ENCODE peak calls at places on chromosomes 3 and 15, in six cellular contexts. One of them, this sample, is unnamed.

GRCh38 chr3:189727898-189728297 is 96.7 kb downstream of the TP63 start:
- DNase-seq in activated B cell treated with CpG ODN at 0.5 μM for 24 hours: no peak
- DNase-seq in stomach: no peak
- DNase-seq in cardiac fibroblast: peak; percentile 73
- DNase-seq in upper lobe of right lung: no peak
- DNase-seq in hepatocyte: no peak
- DNase-seq in this sample: no peak

GRCh38 chr3:140955645-140956044 is 14.0 kb downstream of the SLC25A36 start:
- DNase-seq in hepatocyte: no peak
- DNase-seq in stomach: no peak
- DNase-seq in cardiac fibroblast: no peak
- DNase-seq in upper lobe of right lung: no peak
- DNase-seq in activated B cell treated with CpG ODN at 0.5 μM for 24 hours: no peak
- DNase-seq in this sample: no peak

GRCh38 chr3:175940243-175940642 is 1081.1 kb downstream of the NAALADL2 start:
- DNase-seq in upper lobe of right lung: no peak
- DNase-seq in stomach: no peak
- DNase-seq in hepatocyte: no peak
- DNase-seq in cardiac fibroblast: no peak
- DNase-seq in activated B cell treated with CpG ODN at 0.5 μM for 24 hours: no peak
- DNase-seq in this sample: no peak

GRCh38 chr3:14282706-14283075 is 104.1 kb downstream of the LSM3 start:
- DNase-seq in activated B cell treated with CpG ODN at 0.5 μM for 24 hours: no peak
- DNase-seq in upper lobe of right lung: no peak
- DNase-seq in stomach: no peak
- DNase-seq in cardiac fibroblast: no peak
- DNase-seq in hepatocyte: no peak
- DNase-seq in this sample: no peak

GRCh38 chr15:90470453-90470852 is 59.3 kb upstream of the CRTC3 start:
- DNase-seq in activated B cell treated with CpG ODN at 0.5 μM for 24 hours: no peak
- DNase-seq in stomach: no peak
- DNase-seq in cardiac fibroblast: no peak
- DNase-seq in upper lobe of right lung: no peak
- DNase-seq in hepatocyte: no peak
- DNase-seq in this sample: no peak

GRCh38 chr3:158160958-158161357 is 51.1 kb downstream of the RSRC1 start:
- DNase-seq in cardiac fibroblast: peak; percentile 45
- DNase-seq in hepatocyte: peak; percentile 7
- DNase-seq in upper lobe of right lung: no peak
- DNase-seq in stomach: no peak
- DNase-seq in activated B cell treated with CpG ODN at 0.5 μM for 24 hours: no peak
- DNase-seq in this sample: no peak

GRCh38 chr15:80309769-80310384 is 57.9 kb upstream of the CTXND1 start:
- DNase-seq in activated B cell treated with CpG ODN at 0.5 μM for 24 hours: no peak
- DNase-seq in cardiac fibroblast: peak; percentile 57
- DNase-seq in stomach: no peak
- DNase-seq in upper lobe of right lung: no peak
- DNase-seq in hepatocyte: peak; percentile 61
- DNase-seq in this sample: no peak

GRCh38 chr15:77507911-77508310 is 87.2 kb downstream of the HMG20A start:
- DNase-seq in cardiac fibroblast: peak; percentile 83
- DNase-seq in activated B cell treated with CpG ODN at 0.5 μM for 24 hours: no peak
- DNase-seq in upper lobe of right lung: no peak
- DNase-seq in stomach: peak; percentile 57
- DNase-seq in hepatocyte: no peak
- DNase-seq in this sample: no peak

GRCh38 chr15:80789296-80789695 is 10.1 kb downstream of the CEMIP start:
- DNase-seq in stomach: no peak
- DNase-seq in upper lobe of right lung: no peak
- DNase-seq in cardiac fibroblast: peak; percentile 47
- DNase-seq in activated B cell treated with CpG ODN at 0.5 μM for 24 hours: no peak
- DNase-seq in hepatocyte: no peak
- DNase-seq in this sample: no peak

GRCh38 chr15:47715856-47716445 is 1.4 kb upstream of the SEMA6D start:
- DNase-seq in activated B cell treated with CpG ODN at 0.5 μM for 24 hours: no peak
- DNase-seq in stomach: no peak
- DNase-seq in upper lobe of right lung: no peak
- DNase-seq in cardiac fibroblast: peak; percentile 70
- DNase-seq in hepatocyte: no peak
- DNase-seq in this sample: no peak

GRCh38 chr3:73707772-73708171 is 83.0 kb upstream of the PDZRN3 start:
- DNase-seq in cardiac fibroblast: peak; percentile 49
- DNase-seq in stomach: no peak
- DNase-seq in activated B cell treated with CpG ODN at 0.5 μM for 24 hours: no peak
- DNase-seq in upper lobe of right lung: no peak
- DNase-seq in hepatocyte: no peak
- DNase-seq in this sample: no peak

DNA sequence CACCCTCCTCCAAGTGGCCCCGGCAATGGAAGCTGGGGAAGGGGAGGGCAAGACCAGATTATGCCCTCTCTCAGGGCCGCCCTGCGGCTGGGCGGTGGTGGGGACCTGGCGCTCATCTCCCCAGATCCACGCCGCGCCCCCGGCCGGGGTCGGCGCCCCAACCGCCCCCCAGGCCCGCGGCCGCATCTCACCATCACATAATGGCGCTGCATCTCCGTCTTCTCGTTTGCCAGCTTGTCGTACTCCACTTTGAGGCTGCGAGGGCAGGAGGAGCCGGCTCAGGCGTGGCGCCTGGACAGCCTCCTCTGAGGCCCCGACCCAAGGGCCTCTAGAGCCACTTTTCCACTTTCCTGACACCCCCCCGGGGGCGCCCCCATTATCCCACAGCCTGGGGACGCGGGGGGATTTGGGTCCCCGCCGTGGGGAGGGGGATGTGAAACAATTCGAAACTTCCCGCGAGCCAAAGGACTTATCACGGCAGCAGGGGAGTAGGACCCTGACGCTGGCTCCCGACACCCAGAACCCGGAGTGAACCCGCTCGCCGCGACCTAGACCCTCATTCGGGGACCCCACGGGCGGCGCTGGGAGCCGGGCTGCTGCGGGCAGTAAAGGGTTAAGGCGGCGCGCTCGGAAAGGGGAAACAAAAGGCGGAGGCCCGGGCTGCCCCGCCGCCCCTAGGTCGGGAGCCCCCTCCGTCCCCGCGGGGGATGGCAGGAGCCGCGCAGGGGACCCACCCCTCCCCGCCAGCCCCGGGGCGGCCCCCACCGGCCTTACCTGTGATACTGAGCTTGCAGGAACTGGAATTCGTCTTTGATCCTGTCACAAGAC is 2.1 kb downstream of the TLE3 start:
- DNase-seq in hepatocyte: peak; percentile 74
- DNase-seq in upper lobe of right lung: peak; percentile 77
- DNase-seq in cardiac fibroblast: no peak
- DNase-seq in activated B cell treated with CpG ODN at 0.5 μM for 24 hours: peak; percentile 71
- DNase-seq in stomach: peak; percentile 47
- DNase-seq in this sample: no peak
- TF ChIP-seq CTCF in hepatocyte: no peak
- TF ChIP-seq CTCF in upper lobe of right lung: no peak
- TF ChIP-seq CTCF in cardiac fibroblast: no peak
- TF ChIP-seq CTCF in activated B cell treated with CpG ODN at 0.5 μM for 24 hours: no peak
- TF ChIP-seq CTCF in stomach: no peak
- TF ChIP-seq CTCF in this sample: no peak

GRCh38 chr3:59256233-59256632 is 206.4 kb upstream of the CFAP20DC start:
- DNase-seq in hepatocyte: no peak
- DNase-seq in activated B cell treated with CpG ODN at 0.5 μM for 24 hours: no peak
- DNase-seq in cardiac fibroblast: no peak
- DNase-seq in stomach: no peak
- DNase-seq in upper lobe of right lung: no peak
- DNase-seq in this sample: no peak

GRCh38 chr3:59257506-59257905 is 207.7 kb upstream of the CFAP20DC start:
- DNase-seq in upper lobe of right lung: no peak
- DNase-seq in activated B cell treated with CpG ODN at 0.5 μM for 24 hours: no peak
- DNase-seq in hepatocyte: no peak
- DNase-seq in cardiac fibroblast: no peak
- DNase-seq in stomach: no peak
- DNase-seq in this sample: no peak

GRCh38 chr3:59262076-59262498 is 212.3 kb upstream of the CFAP20DC start:
- DNase-seq in stomach: no peak
- DNase-seq in hepatocyte: no peak
- DNase-seq in upper lobe of right lung: no peak
- DNase-seq in cardiac fibroblast: no peak
- DNase-seq in activated B cell treated with CpG ODN at 0.5 μM for 24 hours: no peak
- DNase-seq in this sample: no peak

GRCh38 chr3:59261009-59261408 is 211.2 kb upstream of the CFAP20DC start:
- DNase-seq in hepatocyte: no peak
- DNase-seq in activated B cell treated with CpG ODN at 0.5 μM for 24 hours: no peak
- DNase-seq in stomach: no peak
- DNase-seq in cardiac fibroblast: no peak
- DNase-seq in upper lobe of right lung: no peak
- DNase-seq in this sample: no peak

GRCh38 chr3:59258591-59258990 is 208.8 kb upstream of the CFAP20DC start:
- DNase-seq in hepatocyte: no peak
- DNase-seq in stomach: no peak
- DNase-seq in cardiac fibroblast: no peak
- DNase-seq in activated B cell treated with CpG ODN at 0.5 μM for 24 hours: no peak
- DNase-seq in upper lobe of right lung: no peak
- DNase-seq in this sample: no peak
- TF ChIP-seq CTCF in hepatocyte: no peak
- TF ChIP-seq CTCF in stomach: no peak
- TF ChIP-seq CTCF in cardiac fibroblast: no peak
- TF ChIP-seq CTCF in activated B cell treated with CpG ODN at 0.5 μM for 24 hours: no peak
- TF ChIP-seq CTCF in upper lobe of right lung: no peak
- TF ChIP-seq CTCF in this sample: no peak

DNA sequence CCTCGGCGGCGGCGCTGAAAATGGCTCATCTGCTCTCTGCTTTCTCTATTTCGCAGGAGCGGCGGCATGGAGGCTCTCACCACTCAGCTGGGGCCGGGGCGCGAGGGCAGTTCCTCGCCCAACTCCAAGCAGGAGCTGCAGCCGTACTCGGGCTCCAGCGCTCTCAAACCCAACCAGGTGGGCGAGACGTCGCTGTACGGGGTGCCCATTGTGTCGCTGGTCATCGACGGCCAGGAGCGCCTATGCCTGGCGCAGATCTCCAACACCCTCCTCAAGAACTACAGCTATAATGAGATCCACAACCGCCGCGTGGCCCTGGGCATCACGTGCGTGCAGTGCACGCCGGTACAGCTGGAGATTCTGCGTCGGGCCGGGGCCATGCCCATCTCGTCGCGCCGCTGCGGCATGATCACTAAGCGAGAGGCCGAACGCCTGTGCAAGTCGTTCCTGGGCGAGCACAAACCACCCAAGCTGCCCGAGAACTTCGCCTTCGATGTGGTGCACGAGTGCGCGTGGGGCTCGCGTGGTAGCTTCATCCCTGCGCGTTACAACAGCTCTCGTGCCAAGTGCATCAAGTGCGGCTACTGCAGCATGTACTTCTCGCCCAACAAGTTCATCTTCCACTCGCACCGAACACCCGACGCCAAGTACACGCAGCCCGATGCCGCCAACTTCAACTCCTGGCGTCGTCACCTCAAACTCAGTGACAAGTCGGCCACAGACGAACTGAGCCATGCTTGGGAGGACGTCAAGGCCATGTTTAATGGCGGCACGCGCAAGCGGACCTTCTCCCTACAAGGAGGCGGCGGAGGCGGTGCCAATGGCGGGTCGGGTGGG is 789 bp downstream of the SKOR1 start:
- DNase-seq in activated B cell treated with CpG ODN at 0.5 μM for 24 hours: no peak
- DNase-seq in stomach: no peak
- DNase-seq in upper lobe of right lung: no peak
- DNase-seq in cardiac fibroblast: no peak
- DNase-seq in hepatocyte: no peak
- DNase-seq in this sample: no peak
- TF ChIP-seq CTCF in activated B cell treated with CpG ODN at 0.5 μM for 24 hours: no peak
- TF ChIP-seq CTCF in stomach: no peak
- TF ChIP-seq CTCF in upper lobe of right lung: no peak
- TF ChIP-seq CTCF in cardiac fibroblast: no peak
- TF ChIP-seq CTCF in hepatocyte: no peak
- TF ChIP-seq CTCF in this sample: no peak

GRCh38 chr3:127254730-127255129 is 33.1 kb downstream of the PRR20G start:
- DNase-seq in hepatocyte: no peak
- DNase-seq in upper lobe of right lung: no peak
- DNase-seq in activated B cell treated with CpG ODN at 0.5 μM for 24 hours: no peak
- DNase-seq in cardiac fibroblast: no peak
- DNase-seq in stomach: no peak
- DNase-seq in this sample: no peak
- TF ChIP-seq CTCF in hepatocyte: peak; percentile 26
- TF ChIP-seq CTCF in upper lobe of right lung: peak; percentile 32
- TF ChIP-seq CTCF in activated B cell treated with CpG ODN at 0.5 μM for 24 hours: no peak
- TF ChIP-seq CTCF in cardiac fibroblast: peak; percentile 25
- TF ChIP-seq CTCF in stomach: no peak
- TF ChIP-seq CTCF in this sample: peak; percentile 45

This sample was measured in D721Med.